ENCODE peak calls at places on chromosomes 11 and 22, in nine cellular contexts. Z, H, J, V, F, I, N, U and W are unnamed samples.

GRCh38 chr22:32574957-32575893 is 100.6 kb downstream of the FBXO7 start:
- DNase-seq in Z (no peak), H (no peak), J (no peak), V (no peak), F (no peak), I (no peak), N (peak; percentile 64), U (no peak), W (peak; percentile 46)

GRCh38 chr11:102346456-102346747 is 612 bp upstream of the BIRC2 start:
- DNase-seq in Z (no peak), H (no peak), J (peak; percentile 79), V (no peak), F (no peak), I (peak; percentile 79), N (no peak), U (no peak), W (no peak)

GRCh38 chr11:57406337-57406904 is 16.0 kb upstream of the PRG2 start:
- DNase-seq in Z (no peak), H (no peak), J (peak; percentile 39), V (no peak), F (peak; percentile 57), I (peak; percentile 90), N (no peak), U (no peak), W (no peak)

GRCh38 chr11:24965780-24966179 is 468.9 kb downstream of the LUZP2 start:
- DNase-seq in Z (no peak), H (no peak), J (no peak), V (no peak), F (no peak), I (no peak), N (no peak), U (no peak), W (no peak)

GRCh38 chr11:35058318-35058717 is 80.7 kb upstream of the CD44 start:
- DNase-seq in Z (no peak), H (no peak), J (no peak), V (no peak), F (no peak), I (no peak), N (no peak), U (no peak), W (no peak)

GRCh38 chr11:76297143-76297542 is 83.8 kb downstream of the THAP12 start:
- DNase-seq in Z (no peak), H (no peak), J (no peak), V (no peak), F (no peak), I (no peak), N (no peak), U (no peak), W (no peak)

GRCh38 chr11:35049906-35050531 is 89.0 kb upstream of the CD44 start:
- DNase-seq in Z (no peak), H (no peak), J (no peak), V (no peak), F (no peak), I (no peak), N (no peak), U (no peak), W (no peak)

GRCh38 chr22:46770726-46771125 is 8.3 kb downstream of the TBC1D22A start:
- DNase-seq in Z (no peak), H (no peak), J (no peak), V (peak; percentile 55), F (no peak), I (peak; percentile 71), N (no peak), U (no peak), W (no peak)

GRCh38 chr11:133162228-133162627 is 370.1 kb downstream of the OPCML start:
- DNase-seq in Z (no peak), H (no peak), J (no peak), V (no peak), F (no peak), I (no peak), N (no peak), U (peak; percentile 33), W (peak; percentile 13)

GRCh38 chr22:35783943-35784614 is 66.4 kb downstream of the APOL5 start:
- DNase-seq in Z (no peak), H (peak; percentile 73), J (no peak), V (no peak), F (no peak), I (no peak), N (no peak), U (no peak), W (no peak)

GRCh38 chr11:70220136-70220535 is 17.0 kb downstream of the FADD start:
- DNase-seq in Z (no peak), H (no peak), J (no peak), V (no peak), F (no peak), I (no peak), N (no peak), U (no peak), W (no peak)

GRCh38 chr11:105164226-105164625 is 24.7 kb upstream of the CARD18 start:
- DNase-seq in Z (no peak), H (no peak), J (no peak), V (no peak), F (no peak), I (no peak), N (no peak), U (no peak), W (no peak)

GRCh38 chr11:35918716-35919115 is 25.1 kb upstream of the LDLRAD3 start:
- DNase-seq in Z (no peak), H (no peak), J (no peak), V (no peak), F (no peak), I (no peak), N (no peak), U (no peak), W (no peak)

GRCh38 chr22:35317680-35318290 is 18.1 kb downstream of the TOM1 start:
- DNase-seq in Z (no peak), H (no peak), J (no peak), V (no peak), F (no peak), I (no peak), N (no peak), U (no peak), W (no peak)

GRCh38 chr22:25495286-25495685 is 69.2 kb upstream of the GRK3 start:
- DNase-seq in Z (no peak), H (no peak), J (peak; percentile 32), V (no peak), F (no peak), I (no peak), N (no peak), U (peak; percentile 26), W (no peak)

GRCh38 chr11:59186130-59186594 is 14.2 kb downstream of the DTX4 start:
- DNase-seq in Z (no peak), H (peak; percentile 24), J (no peak), V (no peak), F (no peak), I (peak; percentile 3), N (no peak), U (peak; percentile 78), W (no peak)

GRCh38 chr11:13831707-13832106 is 130.8 kb upstream of the SPON1 start:
- DNase-seq in Z (no peak), H (no peak), J (no peak), V (no peak), F (no peak), I (no peak), N (no peak), U (peak; percentile 18), W (no peak)

DNA sequence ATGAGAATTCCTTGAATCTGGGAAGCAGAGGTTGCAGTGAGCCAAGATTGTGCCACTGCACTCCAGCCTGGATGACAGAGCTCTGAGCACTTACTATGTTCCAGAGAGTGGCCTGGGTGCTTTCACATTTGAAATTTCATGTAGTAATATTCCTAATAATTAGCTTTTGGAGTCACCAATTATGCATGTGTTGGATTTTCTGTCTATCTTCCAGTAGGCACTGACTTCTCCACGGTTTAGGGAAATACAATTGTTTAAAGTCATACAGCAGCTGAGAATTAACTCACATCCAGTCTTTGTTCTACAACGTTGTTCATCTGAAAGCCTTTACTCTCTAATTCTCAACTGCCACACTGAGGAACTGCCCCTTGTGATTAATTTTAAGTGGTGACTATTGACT is 150.2 kb downstream of the CSNK2A3 start:
- DNase-seq in Z (no peak), H (no peak), J (no peak), V (no peak), F (no peak), I (no peak), N (no peak), U (no peak), W (no peak)
- TF ChIP-seq POLR2A in Z (no peak), H (no peak), J (no peak), V (no peak), F (no peak), I (no peak), N (no peak), U (no peak), W (no peak)

GRCh38 chr22:17694193-17694592 is 55.6 kb downstream of the BCL2L13 start:
- DNase-seq in Z (no peak), H (no peak), J (no peak), V (no peak), F (no peak), I (no peak), N (no peak), U (no peak), W (no peak)

GRCh38 chr22:17694752-17695151 is 56.2 kb downstream of the BCL2L13 start:
- DNase-seq in Z (no peak), H (no peak), J (no peak), V (no peak), F (no peak), I (no peak), N (no peak), U (no peak), W (no peak)

GRCh38 chr22:17695986-17696385 is 57.4 kb downstream of the BCL2L13 start:
- DNase-seq in Z (no peak), H (no peak), J (no peak), V (no peak), F (no peak), I (no peak), N (no peak), U (no peak), W (no peak)

DNA sequence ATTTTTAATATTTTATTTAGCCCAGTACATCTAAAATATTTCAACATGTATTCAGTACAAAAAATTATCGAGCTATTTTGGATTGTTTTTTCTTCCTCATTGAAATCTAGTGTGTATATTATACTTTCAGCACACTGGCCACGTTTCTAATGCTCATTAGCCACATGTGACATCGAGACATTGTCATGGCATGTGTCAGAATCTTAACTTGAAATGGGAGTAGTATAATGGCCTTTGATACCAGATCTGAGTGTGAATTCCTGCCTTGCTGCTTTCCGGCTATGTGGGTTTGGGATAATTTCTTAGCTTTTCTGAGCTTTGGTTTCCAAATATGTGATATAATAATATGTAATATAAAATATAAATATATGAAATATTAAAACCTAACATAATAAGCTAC is 54.3 kb downstream of the BCL2L13 start:
- DNase-seq in Z (no peak), H (no peak), J (no peak), V (no peak), F (no peak), I (no peak), N (no peak), U (no peak), W (no peak)
- H3K4me1 ChIP-seq in Z (no peaks in the 10 kb centered on the region), H (no peaks in the 10 kb centered on the region), J (peaks cover 3% of the 10 kb centered on the region), V (no peaks in the 10 kb centered on the region), F (peaks cover 9% of the 10 kb centered on the region), I (no peaks in the 10 kb centered on the region), N (no peaks in the 10 kb centered on the region), U (no peaks in the 10 kb centered on the region), W (no peaks in the 10 kb centered on the region)

GRCh38 chr11:19116971-19117759 is at the start of gene ZDHHC13:
- DNase-seq in Z (peak; percentile 41), H (peak; percentile 91), J (peak; percentile 82), V (peak; percentile 95), F (peak; percentile 95), I (peak; percentile 96), N (peak; percentile 95), U (peak; percentile 96), W (peak; percentile 95)
- TF ChIP-seq POLR2A in Z (peak; percentile 26), H (peak; percentile 66), J (peak; percentile 22), V (no peak), F (peak; percentile 52), I (peak; percentile 78), N (peak; percentile 8), U (peak; percentile 87), W (peak; percentile 80)

GRCh38 chr22:39147335-39148023 is 5.0 kb downstream of the CBX7 start:
- DNase-seq in Z (no peak), H (no peak), J (no peak), V (no peak), F (peak; percentile 9), I (no peak), N (no peak), U (no peak), W (no peak)
- H3K4me1 ChIP-seq in Z (peaks cover 65% of the 10 kb centered on the region), H (peaks cover 16% of the 10 kb centered on the region), J (peaks cover 10% of the 10 kb centered on the region), V (peaks cover 25% of the 10 kb centered on the region), F (peaks cover 80% of the 10 kb centered on the region), I (peaks cover 11% of the 10 kb centered on the region), N (peaks cover 64% of the 10 kb centered on the region), U (peaks cover 77% of the 10 kb centered on the region), W (peaks cover 23% of the 10 kb centered on the region)